ENCODE peak calls at places on chromosomes 7 and 10, in five cellular contexts. O, B, G, Z and K are unnamed samples.

GRCh38 chr10:9018844-9019173 is 964.3 kb downstream of the GATA3 start:
- DNase-seq in O (no peak), G (no peak), B (no peak), Z (no peak), K (no peak)

GRCh38 chr7:158753900-158754299 is 49.3 kb upstream of the NCAPG2 start:
- DNase-seq in O (no peak), B (no peak), Z (no peak), G (no peak), K (no peak)

GRCh38 chr7:87028636-87029035 is 30.8 kb downstream of the ELAPOR2 start:
- DNase-seq in O (no peak), Z (no peak), G (no peak), B (no peak), K (no peak)

GRCh38 chr10:59342723-59343122 is 19.6 kb downstream of the FAM13C start:
- DNase-seq in Z (no peak), B (no peak), O (no peak), G (no peak), K (no peak)

GRCh38 chr7:124072603-124073324 is 39.9 kb upstream of the TMEM229A start:
- DNase-seq in G (no peak), Z (no peak), O (no peak), B (no peak), K (no peak)

GRCh38 chr10:66752714-66753113 is 173.1 kb upstream of the LRRTM3 start:
- DNase-seq in O (no peak), Z (no peak), G (no peak), B (no peak), K (no peak)

GRCh38 chr10:17647316-17647715 is 3.4 kb downstream of the STAM start:
- DNase-seq in O (no peak), Z (no peak), B (no peak), G (no peak), K (no peak)

GRCh38 chr7:22698762-22699161 is 28.2 kb upstream of the IL6 start:
- DNase-seq in O (no peak), G (no peak), Z (no peak), B (no peak), K (no peak)

GRCh38 chr10:34102917-34103506 is 712.1 kb downstream of the PARD3 start:
- DNase-seq in G (peak; percentile 81), Z (no peak), B (no peak), O (no peak), K (no peak)

GRCh38 chr10:44827431-44828006 is 83.6 kb upstream of the TMEM72 start:
- DNase-seq in B (peak; percentile 48), O (no peak), G (no peak), Z (no peak), K (no peak)

GRCh38 chr7:100974021-100974420 is 4.7 kb downstream of the MUC12 start:
- DNase-seq in Z (no peak), G (no peak), B (no peak), O (no peak), K (no peak)

GRCh38 chr7:1403844-1404404 is 55.3 kb downstream of the MICALL2 start:
- DNase-seq in O (no peak), Z (no peak), G (peak; percentile 59), B (no peak), K (no peak)

GRCh38 chr7:150754950-150755349 is 17.7 kb downstream of the GIMAP5 start:
- DNase-seq in B (no peak), Z (no peak), G (no peak), O (no peak), K (no peak)

GRCh38 chr7:68691261-68692216 is 906.7 kb upstream of the AUTS2 start:
- DNase-seq in B (no peak), Z (no peak), G (peak; percentile 64), O (no peak), K (no peak)

GRCh38 chr10:23157691-23158369 is 34.3 kb upstream of the PTF1A start:
- DNase-seq in B (peak; percentile 49), O (peak; percentile 16), G (peak; percentile 25), Z (peak; percentile 11), K (peak; percentile 6)

GRCh38 chr7:130084037-130084875 is 13.9 kb downstream of the KLHDC10 start:
- DNase-seq in O (no peak), B (no peak), Z (no peak), G (no peak), K (no peak)

GRCh38 chr7:55469271-55469681 is 103.0 kb downstream of the VOPP1 start:
- DNase-seq in G (no peak), B (no peak), Z (peak; percentile 19), O (peak; percentile 64), K (no peak)

GRCh38 chr7:77360969-77361368 is 55.2 kb downstream of the GSAP start:
- DNase-seq in G (no peak), B (no peak), O (no peak), Z (no peak), K (no peak)

GRCh38 chr10:16699435-16699834 is 117.8 kb downstream of the RSU1 start:
- DNase-seq in Z (no peak), G (no peak), O (no peak), B (no peak), K (no peak)

GRCh38 chr7:87059525-87060287 is at the start of gene ELAPOR2:
- DNase-seq in Z (peak; percentile 49), O (peak; percentile 66), B (peak; percentile 87), G (peak; percentile 89), K (no peak)

GRCh38 chr7:129550673-129551360 is 48.5 kb downstream of the SMKR1 start:
- DNase-seq in Z (no peak), G (no peak), O (no peak), B (no peak), K (peak; percentile 42)

GRCh38 chr7:63899691-63900393 is 98.8 kb upstream of the ZNF722 start:
- DNase-seq in O (peak; percentile 81), B (peak; percentile 26), G (no peak), Z (peak; percentile 61), K (no peak)

GRCh38 chr7:35334511-35334910 is 80.6 kb upstream of the TBX20 start:
- DNase-seq in O (no peak), G (no peak), Z (no peak), B (no peak), K (peak; percentile 4)

GRCh38 chr10:1049425-1049958 is 573 bp upstream of the IDI1 start:
- DNase-seq in O (no peak), G (no peak), B (no peak), Z (no peak), K (no peak)

GRCh38 chr10:119447823-119448546 is 94.5 kb downstream of the RGS10 start:
- DNase-seq in B (no peak), G (no peak), O (no peak), Z (no peak), K (no peak)

GRCh38 chr10:131900350-131901152 is at the start of gene PPP2R2D:
- DNase-seq in O (peak; percentile 95), G (peak; percentile 100), B (peak; percentile 80), Z (peak; percentile 95), K (peak; percentile 87)